ENCODE peak calls at places on chromosomes 11 and 22, in eight cellular contexts. P is neural crest cell, C is left lung, Y is GM12865, X is upper lobe of left lung, A is hepatocyte, Z is heart left ventricle, T is SK-N-SH. B is an unnamed sample.

GRCh38 chr11:66443602-66444001 is 5.0 kb upstream of the MRPL11 start:
- DNase-seq in X (no peak), T (no peak), Z (no peak), A (no peak), Y (no peak), P (no peak), C (no peak), B (no peak)

GRCh38 chr22:32737811-32738210 is 63.7 kb upstream of the TIMP3 start:
- DNase-seq in T (no peak), X (no peak), C (no peak), Y (no peak), A (no peak), Z (no peak), P (no peak), B (no peak)

GRCh38 chr11:110447343-110447742 is 17.6 kb downstream of the FDX1 start:
- DNase-seq in Y (no peak), P (no peak), C (no peak), X (no peak), T (no peak), Z (no peak), A (no peak), B (no peak)

GRCh38 chr11:68040121-68040956 is 1.5 kb downstream of the TCIRG1 start:
- DNase-seq in P (no peak), Y (peak), X (peak), A (peak), T (peak), Z (peak), C (peak), B (peak)

GRCh38 chr11:23313001-23313400 is 452.7 kb upstream of the CCDC179 start:
- DNase-seq in P (no peak), X (no peak), C (no peak), A (no peak), T (no peak), Y (no peak), Z (no peak), B (no peak)

GRCh38 chr11:102469196-102469821 is 16.7 kb upstream of the TMEM123 start:
- DNase-seq in Y (no peak), A (peak), C (no peak), P (no peak), Z (no peak), X (no peak), T (no peak), B (no peak)

GRCh38 chr11:109040303-109040702 is 375.4 kb downstream of the DDX10 start:
- DNase-seq in C (no peak), Y (peak), P (no peak), A (no peak), Z (no peak), X (no peak), T (peak), B (no peak)

GRCh38 chr11:88332851-88333250 is 4.7 kb downstream of the CTSC start:
- DNase-seq in T (no peak), X (no peak), C (no peak), P (no peak), Y (no peak), A (no peak), Z (no peak), B (no peak)

GRCh38 chr11:49995559-49995958 is 13.2 kb upstream of the OR4C12 start:
- DNase-seq in C (no peak), Y (peak), P (no peak), A (peak), Z (no peak), T (peak), X (no peak), B (peak)

GRCh38 chr11:29333993-29334780 is 682.6 kb downstream of the KCNA4 start:
- DNase-seq in P (no peak), Y (peak), T (peak), A (peak), C (no peak), X (no peak), Z (no peak), B (no peak)

GRCh38 chr11:121890377-121890776 is 225.6 kb downstream of the BLID start:
- DNase-seq in P (no peak), C (no peak), T (no peak), Z (no peak), A (no peak), Y (no peak), X (no peak), B (no peak)

GRCh38 chr11:126969865-126970479 is 30.6 kb downstream of the KIRREL3 start:
- DNase-seq in Z (no peak), Y (peak), P (no peak), C (no peak), T (peak), A (peak), X (no peak), B (no peak)

GRCh38 chr11:30128269-30128932 is 102.4 kb upstream of the FSHB start:
- DNase-seq in T (peak), Y (peak), Z (no peak), X (no peak), A (peak), C (no peak), P (no peak), B (no peak)

GRCh38 chr11:114353448-114353847 is 46.9 kb downstream of the C11orf71 start:
- DNase-seq in C (no peak), Z (no peak), P (no peak), A (no peak), Y (no peak), X (no peak), T (no peak), B (no peak)

GRCh38 chr22:29344137-29344536 is 28.6 kb upstream of the RASL10A start:
- DNase-seq in X (no peak), C (peak), Z (peak), Y (no peak), P (no peak), A (peak), T (peak), B (no peak)

GRCh38 chr11:45185228-45185729 is 38.8 kb downstream of the PRDM11 start:
- DNase-seq in T (no peak), C (no peak), Y (no peak), X (no peak), A (no peak), P (no peak), Z (no peak), B (no peak)

GRCh38 chr22:30573594-30574094 is 821 bp downstream of the GAL3ST1 start:
- DNase-seq in P (no peak), A (peak), Y (no peak), Z (no peak), T (no peak), X (no peak), C (no peak), B (no peak)

GRCh38 chr11:63802637-63803414 is 10.4 kb upstream of the SPINDOC start:
- DNase-seq in T (no peak), C (no peak), Z (no peak), A (no peak), X (no peak), P (no peak), Y (peak), B (no peak)

GRCh38 chr11:12541588-12542151 is 132.6 kb upstream of the TEAD1 start:
- DNase-seq in Y (no peak), P (no peak), A (no peak), C (no peak), T (no peak), Z (no peak), X (no peak), B (no peak)

GRCh38 chr11:36702330-36703054 is 104.5 kb upstream of the RAG2 start:
- DNase-seq in C (no peak), X (no peak), T (peak), Z (no peak), Y (peak), A (peak), P (peak), B (peak)

GRCh38 chr11:96063053-96063452 is 139.1 kb upstream of the MTMR2 start:
- DNase-seq in Y (no peak), T (no peak), C (no peak), X (no peak), A (no peak), Z (no peak), P (no peak), B (no peak)

GRCh38 chr11:115776916-115777315 is 272.7 kb upstream of the CADM1 start:
- DNase-seq in P (no peak), C (no peak), Y (no peak), A (no peak), X (no peak), Z (peak), T (no peak), B (no peak)

GRCh38 chr22:21707677-21708076 is 27.9 kb downstream of the YPEL1 start:
- DNase-seq in Y (no peak), P (no peak), C (no peak), A (no peak), Z (no peak), T (peak), X (no peak), B (no peak)

GRCh38 chr11:15935370-15935769 is 421.0 kb downstream of the SOX6 start:
- DNase-seq in X (no peak), Y (no peak), Z (no peak), T (no peak), A (no peak), P (no peak), C (no peak), B (no peak)

GRCh38 chr11:93000511-93001476 is 31.3 kb downstream of the MTNR1B start:
- DNase-seq in T (peak), X (no peak), C (no peak), P (no peak), Y (no peak), A (no peak), Z (no peak), B (no peak)

GRCh38 chr22:25370322-25370721 is 150.9 kb downstream of the CRYBB2 start:
- DNase-seq in A (no peak), T (no peak), X (no peak), Y (no peak), P (no peak), C (no peak), Z (no peak), B (no peak)

GRCh38 chr11:128181090-128181485 is 406.3 kb downstream of the ETS1 start:
- DNase-seq in X (no peak), P (no peak), A (no peak), Y (no peak), Z (no peak), C (no peak), T (no peak), B (no peak)

GRCh38 chr11:65254724-65255123 is 7.0 kb upstream of the POLA2 start:
- DNase-seq in A (no peak), C (no peak), Y (peak), T (no peak), P (no peak), X (no peak), Z (no peak), B (no peak)

GRCh38 chr22:36486619-36487384 is 5.4 kb upstream of the TXN2 start:
- DNase-seq in T (no peak), C (no peak), Y (peak), Z (peak), X (no peak), A (peak), P (peak), B (peak)

GRCh38 chr11:35290876-35291275 is 128.5 kb downstream of the SLC1A2 start:
- DNase-seq in C (no peak), A (no peak), T (no peak), X (no peak), P (no peak), Y (no peak), Z (no peak), B (no peak)

GRCh38 chr11:27388869-27389268 is 25.9 kb upstream of the CCDC34 start:
- DNase-seq in Y (no peak), A (no peak), Z (no peak), T (no peak), C (no peak), P (no peak), X (no peak), B (no peak)

GRCh38 chr11:123977731-123978347 is at the start of gene OR10S1:
- DNase-seq in P (no peak), C (no peak), Y (no peak), Z (no peak), X (no peak), A (no peak), T (no peak), B (no peak)

GRCh38 chr11:10454902-10455631 is at the start of gene AMPD3:
- DNase-seq in P (no peak), T (peak), Y (peak), X (peak), Z (no peak), A (peak), C (no peak), B (peak)

GRCh38 chr11:131703311-131703710 is 332.9 kb downstream of the NTM start:
- DNase-seq in A (no peak), X (no peak), Z (no peak), Y (no peak), C (no peak), P (no peak), T (peak), B (no peak)
- TF ChIP-seq CTCF in A (no peak), X (no peak), Z (no peak), Y (no peak), C (no peak), P (no peak), T (no peak), B (no peak)

GRCh38 chr11:75143420-75143731 is 7.5 kb upstream of the SLCO2B1 start:
- DNase-seq in Z (no peak), C (no peak), T (no peak), Y (no peak), P (no peak), A (no peak), X (no peak), B (no peak)

GRCh38 chr11:75141166-75141565 is 9.7 kb upstream of the SLCO2B1 start:
- DNase-seq in Z (no peak), T (no peak), A (no peak), X (no peak), C (no peak), Y (no peak), P (no peak), B (no peak)

GRCh38 chr11:75140269-75141138 is 10.4 kb upstream of the SLCO2B1 start:
- DNase-seq in P (peak), C (no peak), A (peak), Z (peak), X (peak), T (peak), Y (peak), B (peak)

GRCh38 chr11:75144716-75145014 is 6.2 kb upstream of the SLCO2B1 start:
- DNase-seq in T (no peak), C (no peak), P (no peak), Y (no peak), X (no peak), Z (no peak), A (no peak), B (no peak)

DNA sequence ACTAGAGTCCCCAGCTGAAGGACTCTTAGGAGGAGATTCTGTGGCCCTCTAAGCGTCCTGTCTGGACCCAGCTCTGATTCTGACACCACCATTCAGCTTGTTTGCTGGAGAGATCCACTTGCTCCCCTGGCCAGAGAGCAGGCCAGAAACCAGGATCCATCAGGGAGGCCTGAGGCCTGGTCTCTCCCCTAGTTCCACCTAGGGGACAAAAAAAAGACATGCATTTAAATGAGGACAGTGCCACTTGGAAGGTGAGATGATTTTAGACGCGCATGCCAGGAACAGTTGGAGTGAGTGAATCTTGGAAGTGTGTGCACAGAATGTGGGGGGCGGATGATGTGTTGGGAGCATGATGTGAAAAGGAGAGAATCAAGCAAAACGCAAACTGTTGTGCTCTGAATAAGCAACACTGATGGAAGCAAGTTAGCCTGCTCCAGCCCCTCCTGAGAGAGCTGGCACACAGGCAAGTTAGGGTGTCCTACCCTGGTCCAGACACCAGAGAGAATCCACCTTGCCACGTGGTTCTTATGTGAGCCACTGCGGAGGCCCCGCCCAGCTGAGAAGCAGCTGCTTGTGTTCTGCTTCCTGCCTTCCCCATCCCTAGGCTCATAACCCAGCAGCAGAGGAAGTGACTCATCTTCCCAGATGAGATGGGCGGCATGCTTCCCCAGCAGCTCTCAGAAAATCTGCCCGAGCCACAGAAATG is 8.0 kb upstream of the SLCO2B1 start:
- DNase-seq in P (no peak), Y (peak), A (peak), Z (peak), X (no peak), C (peak), T (peak), B (peak)
- TF ChIP-seq CTCF in P (no peak), Y (no peak), A (no peak), Z (no peak), X (no peak), C (peak), T (no peak), B (peak)

DNA sequence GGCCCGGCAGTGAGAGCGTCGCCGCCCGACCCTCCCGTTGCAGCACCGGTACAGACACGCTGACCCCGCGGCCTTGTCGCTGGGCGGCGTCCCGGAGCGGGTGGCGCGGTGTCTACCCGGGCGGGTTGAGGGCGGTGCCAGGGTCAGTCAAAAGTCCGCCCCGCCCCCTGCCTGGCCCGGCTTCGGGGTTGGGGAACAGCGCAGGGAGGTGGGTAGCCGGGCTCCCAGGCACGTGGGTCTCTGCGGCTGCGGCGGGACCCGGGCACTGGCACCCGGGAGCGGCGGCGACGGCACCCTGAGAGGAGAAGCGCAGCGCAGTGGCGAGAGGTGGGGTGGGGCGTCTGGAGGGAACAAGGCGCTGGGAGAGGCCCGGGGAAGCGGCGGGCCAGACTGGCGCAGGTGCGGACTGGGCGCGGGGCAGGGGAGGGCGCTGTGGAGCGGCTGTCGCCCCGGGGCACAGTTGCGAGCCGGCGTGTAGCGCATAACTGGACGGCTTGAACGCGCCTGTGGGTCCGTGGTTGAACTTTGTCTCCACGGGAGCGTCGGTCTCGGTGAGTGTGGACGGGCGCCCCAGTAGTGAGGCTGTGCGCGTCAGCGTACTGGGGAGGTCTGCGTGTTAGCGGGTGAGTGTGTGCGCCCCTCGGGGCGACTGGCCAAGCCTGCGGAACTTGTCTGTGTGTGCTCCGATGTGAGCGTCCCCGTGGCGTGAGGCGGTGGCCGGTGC is at the start of gene P2RY2:
- DNase-seq in Y (peak), X (peak), T (peak), C (peak), Z (peak), A (peak), P (peak), B (peak)
- TF ChIP-seq CTCF in Y (peak), X (peak), T (peak), C (peak), Z (peak), A (peak), P (peak), B (peak)

DNA sequence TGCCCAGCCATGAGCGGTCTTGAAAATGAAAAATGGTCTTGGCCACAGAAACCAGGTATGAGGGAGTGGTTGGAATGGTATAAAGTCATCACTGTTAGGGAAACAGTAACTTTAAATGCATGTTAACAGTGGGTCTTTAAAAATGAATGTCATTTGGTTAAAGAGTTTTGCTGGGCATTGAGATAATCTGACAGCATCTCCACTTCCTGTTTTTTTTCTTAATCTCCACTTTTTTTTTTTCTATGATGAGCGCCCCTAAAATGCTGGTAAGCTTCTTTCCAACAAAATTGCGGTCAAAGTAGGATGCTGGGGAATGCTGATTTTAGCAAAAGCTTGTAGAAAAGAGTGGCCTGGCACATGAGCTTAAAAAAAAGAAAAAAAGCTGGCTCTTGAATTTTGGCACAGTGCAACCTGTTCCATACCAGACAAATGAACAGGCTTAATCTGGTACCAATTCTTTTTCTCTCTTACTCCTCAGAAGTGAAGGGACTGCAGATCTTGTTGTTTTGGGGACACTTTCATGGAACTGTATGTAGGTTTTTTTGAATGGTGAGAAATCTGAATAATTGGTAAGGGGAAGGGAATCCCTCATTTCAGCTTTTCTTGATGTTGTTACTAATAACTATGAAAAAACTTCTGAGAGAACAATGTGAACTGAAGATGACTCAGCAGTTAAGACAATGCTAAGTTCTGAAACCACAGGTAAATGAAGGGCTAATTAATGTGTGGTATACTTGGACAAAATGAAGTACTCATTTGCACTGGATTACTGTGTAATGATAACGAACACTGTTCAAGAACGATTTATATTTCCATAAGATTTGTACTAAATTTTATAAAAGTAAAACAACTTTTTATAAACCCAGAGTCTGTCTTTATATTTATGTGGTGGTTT is 3.1 kb upstream of the ARHGEF12 start:
- DNase-seq in T (no peak), Y (no peak), C (no peak), X (no peak), P (no peak), A (no peak), Z (no peak), B (no peak)
- TF ChIP-seq CTCF in T (no peak), Y (no peak), C (no peak), X (no peak), P (no peak), A (no peak), Z (no peak), B (no peak)

B was measured in activated CD8-positive, alpha-beta T cell treated with anti-CD3 and anti-CD28 coated beads for 36 hours.